ENCODE peak calls at places on chromosomes 11 and 22, in seven cellular contexts. Q is A673, N is cardiac fibroblast, C is fibroblast of lung, S is endothelial cell, Z is progenitor cell of endocrine pancreas, X is B cell. P is an unnamed sample.

GRCh38 chr11:44632466-44633123 is 67.1 kb downstream of the CD82 start:
- DNase-seq in Q (peak), N (peak), C (no peak), S (peak), Z (peak), X (no peak), P (no peak)

GRCh38 chr22:33116846-33117547 is 58.8 kb upstream of the SYN3 start:
- DNase-seq in Q (no peak), N (no peak), C (no peak), S (peak), Z (no peak), X (no peak), P (no peak)

GRCh38 chr11:102613455-102613854 is 11.7 kb downstream of the MMP20 start:
- DNase-seq in Q (no peak), N (no peak), C (no peak), S (no peak), Z (no peak), X (no peak), P (no peak)

GRCh38 chr11:518463-519202 is 11.6 kb upstream of the RNH1 start:
- DNase-seq in Q (peak), N (peak), C (peak), S (peak), Z (no peak), X (peak), P (no peak)

GRCh38 chr22:24181088-24181995 is at the start of gene SUSD2:
- DNase-seq in Q (no peak), N (peak), C (no peak), S (no peak), Z (no peak), X (no peak), P (no peak)

GRCh38 chr11:112100457-112100856 is 13.8 kb downstream of the SDHD start:
- DNase-seq in Q (no peak), N (peak), C (peak), S (no peak), Z (no peak), X (no peak), P (no peak)

GRCh38 chr11:132943325-132943736 is 589.0 kb downstream of the OPCML start:
- DNase-seq in Q (no peak), N (no peak), C (peak), S (no peak), Z (no peak), X (no peak), P (no peak)

GRCh38 chr22:42356547-42356946 is 75.7 kb downstream of the NFAM1 start:
- DNase-seq in Q (no peak), N (no peak), C (no peak), S (no peak), Z (no peak), X (peak), P (no peak)

GRCh38 chr11:76210920-76211851 is 4.9 kb upstream of the WNT11 start:
- DNase-seq in Q (peak), N (no peak), C (no peak), S (no peak), Z (no peak), X (no peak), P (no peak)

GRCh38 chr11:13140873-13141655 is 131.9 kb downstream of the RASSF10 start:
- DNase-seq in Q (no peak), N (peak), C (no peak), S (no peak), Z (no peak), X (no peak), P (no peak)

GRCh38 chr11:28976801-28977145 is 868.6 kb downstream of the METTL15 start:
- DNase-seq in Q (no peak), N (no peak), C (no peak), S (no peak), Z (no peak), X (no peak), P (no peak)

GRCh38 chr11:117096973-117097566 is 1.2 kb downstream of the SIK3 start:
- DNase-seq in Q (peak), N (no peak), C (no peak), S (no peak), Z (no peak), X (no peak), P (no peak)

GRCh38 chr22:22839570-22840314 is 47.9 kb upstream of the IGLL5 start:
- DNase-seq in Q (no peak), N (no peak), C (no peak), S (no peak), Z (no peak), X (no peak), P (no peak)

GRCh38 chr11:107576497-107577086 is 11.1 kb upstream of the ALKBH8 start:
- DNase-seq in Q (peak), N (peak), C (peak), S (peak), Z (peak), X (peak), P (peak)

GRCh38 chr11:131326829-131327228 is 43.6 kb upstream of the NTM start:
- DNase-seq in Q (no peak), N (no peak), C (no peak), S (no peak), Z (no peak), X (no peak), P (no peak)

GRCh38 chr11:116710762-116711161 is 62.0 kb downstream of the BUD13 start:
- DNase-seq in Q (no peak), N (no peak), C (no peak), S (no peak), Z (no peak), X (no peak), P (no peak)

GRCh38 chr11:130580372-130580771 is 131.9 kb downstream of the ADAMTS15 start:
- DNase-seq in Q (peak), N (peak), C (peak), S (no peak), Z (no peak), X (no peak), P (no peak)

DNA sequence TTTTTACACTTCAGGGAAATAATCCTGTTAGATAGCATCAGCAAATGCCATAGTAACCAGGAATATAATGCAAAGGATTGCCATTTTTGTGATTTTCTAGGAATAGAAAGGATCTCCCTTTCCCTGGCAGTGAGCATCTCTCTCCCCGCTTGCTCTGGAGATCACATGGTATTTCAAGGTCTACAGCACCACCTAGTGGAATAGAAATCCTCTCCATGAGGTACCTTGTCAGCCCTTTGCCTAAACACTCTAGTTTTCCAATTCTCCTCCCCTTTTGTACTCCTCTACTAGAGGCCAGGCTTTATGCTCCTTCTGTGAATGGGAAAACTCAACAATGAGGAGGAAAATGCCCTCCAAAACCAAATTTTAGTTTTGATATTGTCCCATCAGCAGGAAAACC is 78.4 kb downstream of the XRRA1 start:
- DNase-seq in Q (peak), N (peak), C (peak), S (no peak), Z (no peak), X (no peak), P (no peak)
- TF ChIP-seq CTCF in Q (peak), N (peak), C (peak), S (no peak), Z (no peak), X (peak), P (no peak)

GRCh38 chr22:27832606-27833005 is 31.1 kb upstream of the MN1 start:
- DNase-seq in Q (no peak), N (no peak), C (no peak), S (no peak), Z (no peak), X (no peak), P (no peak)

GRCh38 chr22:27833803-27834202 is 32.2 kb upstream of the MN1 start:
- DNase-seq in Q (no peak), N (no peak), C (no peak), S (no peak), Z (no peak), X (no peak), P (no peak)

GRCh38 chr22:27827586-27828213 is 26.1 kb upstream of the MN1 start:
- DNase-seq in Q (no peak), N (no peak), C (no peak), S (no peak), Z (no peak), X (no peak), P (no peak)

GRCh38 chr22:27828214-27828587 is 26.6 kb upstream of the MN1 start:
- DNase-seq in Q (no peak), N (no peak), C (no peak), S (no peak), Z (no peak), X (no peak), P (no peak)

GRCh38 chr22:27829620-27830019 is 28.1 kb upstream of the MN1 start:
- DNase-seq in Q (peak), N (no peak), C (no peak), S (no peak), Z (no peak), X (no peak), P (no peak)
- TF ChIP-seq CTCF in Q (no peak), N (no peak), C (no peak), S (no peak), Z (no peak), X (no peak), P (no peak)

GRCh38 chr11:27075655-27076054 is 35.0 kb downstream of the BBOX1 start:
- DNase-seq in Q (no peak), N (no peak), C (no peak), S (no peak), Z (no peak), X (no peak), P (no peak)

GRCh38 chr11:27081056-27081455 is 40.4 kb downstream of the BBOX1 start:
- DNase-seq in Q (no peak), N (peak), C (peak), S (no peak), Z (no peak), X (no peak), P (no peak)

GRCh38 chr11:27075192-27075591 is 34.6 kb downstream of the BBOX1 start:
- DNase-seq in Q (no peak), N (no peak), C (peak), S (no peak), Z (no peak), X (no peak), P (no peak)

GRCh38 chr11:27076121-27076589 is 35.5 kb downstream of the BBOX1 start:
- DNase-seq in Q (no peak), N (no peak), C (no peak), S (no peak), Z (no peak), X (no peak), P (peak)
- TF ChIP-seq CTCF in Q (no peak), N (no peak), C (no peak), S (no peak), Z (no peak), X (no peak), P (no peak)

GRCh38 chr22:40817737-40818136 is 1.4 kb downstream of the SLC25A17 start:
- DNase-seq in Q (no peak), N (no peak), C (no peak), S (no peak), Z (no peak), X (no peak), P (no peak)

GRCh38 chr22:40813912-40814315 is 5.2 kb downstream of the SLC25A17 start:
- DNase-seq in Q (no peak), N (no peak), C (no peak), S (no peak), Z (no peak), X (no peak), P (no peak)

GRCh38 chr22:40819741-40820140 is 595 bp upstream of the SLC25A17 start:
- DNase-seq in Q (peak), N (peak), C (peak), S (no peak), Z (no peak), X (no peak), P (no peak)

GRCh38 chr22:40818192-40818746 is 877 bp downstream of the SLC25A17 start:
- DNase-seq in Q (no peak), N (no peak), C (no peak), S (no peak), Z (no peak), X (no peak), P (no peak)

DNA sequence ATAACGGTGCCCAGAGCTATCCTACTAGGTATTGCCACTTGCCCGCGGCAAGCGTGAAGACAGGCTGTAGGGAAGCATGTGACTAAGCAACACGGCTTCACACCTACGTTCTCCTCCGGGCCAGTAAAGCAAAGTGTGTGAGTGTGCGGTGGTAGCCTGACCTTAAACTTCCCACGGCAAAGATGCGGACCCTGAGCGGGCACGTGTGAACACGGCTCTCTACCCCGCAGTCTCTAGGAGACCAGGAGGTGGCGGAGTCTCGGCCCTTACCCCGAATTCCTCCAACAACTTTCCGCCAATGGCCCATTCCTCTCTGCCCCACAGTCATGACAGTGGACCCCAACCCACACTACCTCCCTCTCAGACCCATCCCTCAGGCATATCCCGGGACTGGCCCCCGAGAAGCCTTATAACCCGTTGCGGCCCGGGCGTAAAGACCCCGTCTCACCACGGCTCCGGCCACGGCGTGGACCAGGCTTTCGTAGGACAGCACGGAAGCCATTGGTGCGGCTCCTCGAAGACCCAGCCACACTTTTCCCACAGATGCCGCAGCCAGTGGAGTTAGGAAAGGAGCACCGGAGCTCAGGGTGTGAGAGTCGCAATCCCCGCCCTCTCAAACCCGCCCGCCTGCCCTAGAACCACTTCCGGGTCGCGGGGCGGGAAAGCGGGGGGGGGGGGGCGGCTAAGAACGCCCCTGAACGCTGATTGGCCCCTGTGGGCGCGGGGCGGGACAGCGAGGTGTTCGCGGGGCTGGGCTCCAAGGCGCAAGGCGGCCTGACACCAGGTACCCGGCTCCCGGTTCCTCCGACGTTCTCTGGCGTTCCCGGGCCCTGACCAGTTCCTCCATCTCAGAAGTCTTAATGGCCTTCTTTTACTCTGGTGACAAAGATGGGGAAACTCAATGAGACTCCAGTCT is at the start of gene SLC25A17:
- DNase-seq in Q (peak), N (peak), C (peak), S (peak), Z (peak), X (peak), P (peak)
- TF ChIP-seq CTCF in Q (peak), N (peak), C (peak), S (no peak), Z (peak), X (peak), P (no peak)

DNA sequence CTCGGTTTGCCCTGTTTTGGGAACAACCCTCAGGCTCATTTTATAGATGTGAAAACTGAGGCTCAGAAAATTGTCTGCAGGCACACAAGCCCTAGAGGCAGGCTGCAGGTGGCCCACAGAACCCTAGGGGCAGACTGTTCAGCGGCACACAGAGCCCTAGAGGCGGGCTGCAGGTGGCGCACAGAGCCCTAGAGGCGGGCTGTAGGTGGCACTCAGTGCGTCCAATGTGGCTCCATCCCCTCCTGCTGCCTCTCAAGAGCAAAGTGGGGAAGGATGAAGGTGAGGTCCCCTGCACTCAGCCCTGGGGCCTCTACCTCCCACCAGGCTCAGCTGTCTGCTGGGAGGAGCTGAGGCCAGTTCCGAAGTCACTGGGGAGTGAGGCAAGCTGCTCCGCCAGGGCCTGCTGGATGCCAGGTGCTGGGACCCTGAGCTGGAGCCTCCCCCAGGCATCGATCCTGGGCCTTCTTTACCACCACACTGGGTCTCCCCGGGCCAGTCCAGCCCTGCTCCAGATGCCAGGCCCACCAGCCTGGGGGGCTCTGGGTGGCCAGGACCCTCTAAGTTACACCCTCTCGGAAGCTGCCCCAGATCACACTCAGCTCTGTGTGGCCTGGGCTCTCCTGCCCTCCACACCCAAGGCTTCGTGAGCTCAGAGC is 2.3 kb downstream of the ACY3 start:
- DNase-seq in Q (peak), N (no peak), C (no peak), S (peak), Z (no peak), X (peak), P (no peak)
- TF ChIP-seq CTCF in Q (peak), N (no peak), C (peak), S (no peak), Z (peak), X (peak), P (no peak)

GRCh38 chr11:30046211-30046945 is 29.5 kb upstream of the KCNA4 start:
- DNase-seq in Q (peak), N (no peak), C (no peak), S (peak), Z (no peak), X (no peak), P (no peak)
- TF ChIP-seq CTCF in Q (peak), N (no peak), C (no peak), S (peak), Z (peak), X (no peak), P (no peak)

GRCh38 chr11:61460474-61460881 is 30.6 kb downstream of the SDHAF2 start:
- DNase-seq in Q (no peak), N (peak), C (no peak), S (no peak), Z (no peak), X (no peak), P (no peak)

GRCh38 chr11:61460986-61461385 is 31.1 kb downstream of the SDHAF2 start:
- DNase-seq in Q (no peak), N (no peak), C (no peak), S (no peak), Z (no peak), X (no peak), P (no peak)
- TF ChIP-seq CTCF in Q (no peak), N (peak), C (no peak), S (no peak), Z (no peak), X (no peak), P (no peak)

P was measured in mesothelial cell of epicardium.